ENCODE peak calls at places on chromosomes 1 and 21, in nine cellular contexts. O, P, U, N, R, S, G, K and Q are unnamed samples.

GRCh38 chr1:203368624-203369451 is 17.9 kb upstream of the FMOD start:
- DNase-seq in O (no peak), P (peak; percentile 13), U (no peak), N (no peak), R (no peak), S (no peak), G (no peak), K (peak; percentile 91), Q (no peak)

GRCh38 chr1:15685820-15686219 is 1.7 kb downstream of the PLEKHM2 start:
- DNase-seq in O (no peak), P (no peak), U (no peak), N (no peak), R (no peak), S (no peak), G (no peak), K (peak; percentile 20), Q (no peak)

GRCh38 chr1:77143529-77144121 is 75.6 kb downstream of the PIGK start:
- DNase-seq in O (no peak), P (peak; percentile 5), U (no peak), N (no peak), R (no peak), S (no peak), G (no peak), K (peak; percentile 23), Q (no peak)

GRCh38 chr21:44566403-44566802 is 7.1 kb upstream of the KRTAP10-4 start:
- DNase-seq in O (no peak), P (no peak), U (no peak), N (no peak), R (no peak), S (no peak), G (no peak), K (no peak), Q (no peak)

GRCh38 chr21:31521515-31521914 is 138.0 kb upstream of the SOD1 start:
- DNase-seq in O (no peak), P (no peak), U (no peak), N (no peak), R (no peak), S (no peak), G (no peak), K (no peak), Q (no peak)

GRCh38 chr1:234605983-234606730 is 3.8 kb downstream of the IRF2BP2 start:
- DNase-seq in O (no peak), P (no peak), U (peak; percentile 33), N (no peak), R (no peak), S (peak; percentile 33), G (no peak), K (peak; percentile 59), Q (peak; percentile 21)

GRCh38 chr1:18661404-18662285 is 31.0 kb downstream of the PAX7 start:
- DNase-seq in O (no peak), P (no peak), U (no peak), N (no peak), R (no peak), S (no peak), G (no peak), K (no peak), Q (no peak)

GRCh38 chr21:46000182-46000730 is 18.7 kb downstream of the COL6A1 start:
- DNase-seq in O (no peak), P (no peak), U (no peak), N (no peak), R (peak; percentile 46), S (no peak), G (no peak), K (no peak), Q (no peak)

GRCh38 chr1:98090351-98090750 is 169.5 kb upstream of the DPYD start:
- DNase-seq in O (no peak), P (no peak), U (no peak), N (no peak), R (no peak), S (no peak), G (no peak), K (peak; percentile 83), Q (no peak)

GRCh38 chr1:183583466-183583865 is 6.8 kb downstream of the NCF2 start:
- DNase-seq in O (no peak), P (no peak), U (no peak), N (no peak), R (no peak), S (no peak), G (no peak), K (peak; percentile 25), Q (no peak)

GRCh38 chr1:2173546-2174347 is 20.8 kb downstream of the FAAP20 start:
- DNase-seq in O (no peak), P (no peak), U (no peak), N (no peak), R (no peak), S (no peak), G (no peak), K (no peak), Q (no peak)

GRCh38 chr1:211476200-211476849 is 15.6 kb downstream of the RD3 start:
- DNase-seq in O (peak; percentile 16), P (peak; percentile 63), U (peak; percentile 73), N (peak; percentile 16), R (peak; percentile 81), S (peak; percentile 29), G (peak; percentile 72), K (peak; percentile 69), Q (peak; percentile 59)

GRCh38 chr1:59173721-59174120 is 123.2 kb upstream of the FGGY start:
- DNase-seq in O (no peak), P (no peak), U (no peak), N (no peak), R (no peak), S (no peak), G (no peak), K (peak; percentile 95), Q (no peak)

GRCh38 chr1:235502601-235503332 is 1.5 kb downstream of the B3GALNT2 start:
- DNase-seq in O (no peak), P (peak; percentile 18), U (no peak), N (no peak), R (no peak), S (no peak), G (no peak), K (peak; percentile 47), Q (no peak)

GRCh38 chr1:150981177-150981804 is 801 bp upstream of the ANXA9 start:
- DNase-seq in O (no peak), P (peak; percentile 96), U (no peak), N (no peak), R (peak; percentile 96), S (no peak), G (no peak), K (no peak), Q (no peak)

GRCh38 chr1:89630046-89630445 is 2.9 kb upstream of the LRRC8C start:
- DNase-seq in O (no peak), P (no peak), U (no peak), N (no peak), R (no peak), S (no peak), G (no peak), K (no peak), Q (no peak)

GRCh38 chr1:4464478-4464877 is 189.9 kb upstream of the AJAP1 start:
- DNase-seq in O (no peak), P (no peak), U (no peak), N (no peak), R (no peak), S (no peak), G (no peak), K (no peak), Q (no peak)

GRCh38 chr1:235304549-235305451 is 23.2 kb downstream of the ARID4B start:
- DNase-seq in O (no peak), P (peak; percentile 58), U (no peak), N (no peak), R (no peak), S (peak; percentile 57), G (no peak), K (no peak), Q (no peak)

GRCh38 chr1:60867782-60868181 is 214.6 kb upstream of the NFIA start:
- DNase-seq in O (no peak), P (no peak), U (no peak), N (no peak), R (no peak), S (no peak), G (no peak), K (no peak), Q (no peak)

GRCh38 chr1:234722904-234723588 is 113.1 kb upstream of the IRF2BP2 start:
- DNase-seq in O (no peak), P (peak; percentile 71), U (peak; percentile 44), N (peak; percentile 78), R (peak; percentile 55), S (peak; percentile 49), G (peak; percentile 57), K (peak; percentile 97), Q (peak; percentile 25)

GRCh38 chr1:182644863-182645262 is 39.5 kb downstream of the RGS8 start:
- DNase-seq in O (no peak), P (no peak), U (no peak), N (no peak), R (no peak), S (no peak), G (no peak), K (no peak), Q (no peak)

GRCh38 chr1:109927908-109928307 is 17.3 kb downstream of the CSF1 start:
- DNase-seq in O (peak; percentile 44), P (no peak), U (no peak), N (no peak), R (no peak), S (no peak), G (no peak), K (peak; percentile 98), Q (no peak)

GRCh38 chr1:23372481-23372880 is 2.8 kb upstream of the ZNF436 start:
- DNase-seq in O (no peak), P (no peak), U (no peak), N (no peak), R (no peak), S (no peak), G (no peak), K (no peak), Q (no peak)

GRCh38 chr1:83006271-83006670 is 992.7 kb downstream of the TTLL7 start:
- DNase-seq in O (no peak), P (no peak), U (no peak), N (no peak), R (no peak), S (no peak), G (no peak), K (no peak), Q (no peak)

GRCh38 chr1:84834419-84835064 is 58.5 kb downstream of the LPAR3 start:
- DNase-seq in O (no peak), P (no peak), U (no peak), N (no peak), R (no peak), S (no peak), G (no peak), K (peak; percentile 63), Q (no peak)

GRCh38 chr1:229254910-229255541 is 15.9 kb upstream of the RAB4A start:
- DNase-seq in O (no peak), P (peak; percentile 36), U (no peak), N (no peak), R (no peak), S (no peak), G (no peak), K (peak; percentile 28), Q (no peak)

GRCh38 chr1:201538618-201539551 is at the start of gene NAV1:
- DNase-seq in O (peak; percentile 65), P (peak; percentile 77), U (no peak), N (peak; percentile 50), R (peak; percentile 96), S (no peak), G (no peak), K (peak; percentile 87), Q (no peak)

GRCh38 chr1:205633421-205633976 is 1.7 kb upstream of the ELK4 start:
- DNase-seq in O (no peak), P (no peak), U (no peak), N (no peak), R (no peak), S (no peak), G (no peak), K (peak; percentile 75), Q (no peak)

GRCh38 chr1:109632671-109633346 is 13.2 kb downstream of the AMPD2 start:
- DNase-seq in O (peak; percentile 44), P (peak; percentile 94), U (no peak), N (peak; percentile 42), R (peak; percentile 88), S (no peak), G (no peak), K (no peak), Q (no peak)

GRCh38 chr1:102435483-102435882 is 438.8 kb upstream of the OLFM3 start:
- DNase-seq in O (no peak), P (no peak), U (no peak), N (no peak), R (no peak), S (no peak), G (no peak), K (no peak), Q (no peak)